ENCODE peak calls at places on chromosome 2, in seven cellular contexts. V is transverse colon, O is breast epithelium, B is HCT116, J is K562, G is spleen, E is stomach. M is an unnamed sample.

GRCh38 chr2:8529706-8530277 is 152.1 kb upstream of the ID2 start:
- DNase-seq in V (no peak), O (no peak), B (no peak), J (no peak), G (no peak), E (no peak), M (no peak)

GRCh38 chr2:130263606-130264005 is 65.4 kb upstream of the TUBA3E start:
- DNase-seq in V (no peak), O (no peak), B (no peak), J (no peak), G (no peak), E (no peak), M (no peak)

GRCh38 chr2:234881413-234882241 is 70.2 kb upstream of the SH3BP4 start:
- DNase-seq in V (peak; percentile 90), O (peak; percentile 70), B (peak; percentile 94), J (peak; percentile 91), G (no peak), E (peak; percentile 88), M (no peak)

GRCh38 chr2:68917034-68917718 is 35.5 kb downstream of the GKN2 start:
- DNase-seq in V (no peak), O (no peak), B (no peak), J (no peak), G (no peak), E (no peak), M (no peak)

GRCh38 chr2:8548065-8548870 is 133.6 kb upstream of the ID2 start:
- DNase-seq in V (peak; percentile 3), O (no peak), B (no peak), J (no peak), G (peak; percentile 62), E (peak; percentile 23), M (no peak)

GRCh38 chr2:79084495-79085135 is 3.2 kb downstream of the REG1B start:
- DNase-seq in V (no peak), O (no peak), B (no peak), J (no peak), G (no peak), E (no peak), M (no peak)

GRCh38 chr2:153059338-153060052 is 341.1 kb downstream of the ARL6IP6 start:
- DNase-seq in V (no peak), O (no peak), B (peak; percentile 61), J (no peak), G (no peak), E (no peak), M (no peak)

GRCh38 chr2:9308186-9308955 is 101.8 kb downstream of the ASAP2 start:
- DNase-seq in V (no peak), O (no peak), B (no peak), J (no peak), G (no peak), E (no peak), M (no peak)

GRCh38 chr2:37156071-37156856 is 516 bp downstream of the EIF2AK2 start:
- DNase-seq in V (peak; percentile 54), O (peak; percentile 42), B (peak; percentile 7), J (no peak), G (no peak), E (peak; percentile 38), M (peak; percentile 89)

GRCh38 chr2:118047273-118047898 is 33.5 kb upstream of the CCDC93 start:
- DNase-seq in V (no peak), O (no peak), B (no peak), J (no peak), G (no peak), E (no peak), M (no peak)

GRCh38 chr2:72439892-72440291 is 292.2 kb upstream of the CYP26B1 start:
- DNase-seq in V (no peak), O (no peak), B (no peak), J (no peak), G (no peak), E (no peak), M (no peak)

GRCh38 chr2:128250409-128251025 is 68.2 kb downstream of the HS6ST1 start:
- DNase-seq in V (no peak), O (no peak), B (no peak), J (peak; percentile 47), G (no peak), E (peak; percentile 2), M (no peak)

GRCh38 chr2:156918410-156918809 is 339.1 kb upstream of the GALNT5 start:
- DNase-seq in V (no peak), O (no peak), B (no peak), J (no peak), G (no peak), E (no peak), M (no peak)

GRCh38 chr2:157441072-157441454 is 2.8 kb downstream of the CYTIP start:
- DNase-seq in V (peak; percentile 32), O (no peak), B (no peak), J (no peak), G (no peak), E (no peak), M (no peak)

GRCh38 chr2:231222318-231223000 is 24.0 kb downstream of the ARMC9 start:
- DNase-seq in V (no peak), O (no peak), B (no peak), J (no peak), G (no peak), E (no peak), M (no peak)
- H3K36me3 ChIP-seq in V (no peaks in the 10 kb centered on the region), O (no peaks in the 10 kb centered on the region), B (peaks cover 9% of the 10 kb centered on the region), J (no peaks in the 10 kb centered on the region), G (no peaks in the 10 kb centered on the region), E (peaks cover 10% of the 10 kb centered on the region), M (no peaks in the 10 kb centered on the region)

GRCh38 chr2:202158796-202159195 is 79.6 kb downstream of the SUMO1 start:
- DNase-seq in V (no peak), O (no peak), B (no peak), J (no peak), G (no peak), E (no peak), M (no peak)

GRCh38 chr2:202157211-202157985 is 81.0 kb downstream of the SUMO1 start:
- DNase-seq in V (no peak), O (no peak), B (no peak), J (no peak), G (no peak), E (no peak), M (no peak)

GRCh38 chr2:202165945-202166344 is 72.5 kb downstream of the SUMO1 start:
- DNase-seq in V (no peak), O (no peak), B (no peak), J (no peak), G (no peak), E (no peak), M (no peak)

GRCh38 chr2:202164409-202164808 is 74.0 kb downstream of the SUMO1 start:
- DNase-seq in V (no peak), O (no peak), B (no peak), J (no peak), G (no peak), E (no peak), M (no peak)

DNA sequence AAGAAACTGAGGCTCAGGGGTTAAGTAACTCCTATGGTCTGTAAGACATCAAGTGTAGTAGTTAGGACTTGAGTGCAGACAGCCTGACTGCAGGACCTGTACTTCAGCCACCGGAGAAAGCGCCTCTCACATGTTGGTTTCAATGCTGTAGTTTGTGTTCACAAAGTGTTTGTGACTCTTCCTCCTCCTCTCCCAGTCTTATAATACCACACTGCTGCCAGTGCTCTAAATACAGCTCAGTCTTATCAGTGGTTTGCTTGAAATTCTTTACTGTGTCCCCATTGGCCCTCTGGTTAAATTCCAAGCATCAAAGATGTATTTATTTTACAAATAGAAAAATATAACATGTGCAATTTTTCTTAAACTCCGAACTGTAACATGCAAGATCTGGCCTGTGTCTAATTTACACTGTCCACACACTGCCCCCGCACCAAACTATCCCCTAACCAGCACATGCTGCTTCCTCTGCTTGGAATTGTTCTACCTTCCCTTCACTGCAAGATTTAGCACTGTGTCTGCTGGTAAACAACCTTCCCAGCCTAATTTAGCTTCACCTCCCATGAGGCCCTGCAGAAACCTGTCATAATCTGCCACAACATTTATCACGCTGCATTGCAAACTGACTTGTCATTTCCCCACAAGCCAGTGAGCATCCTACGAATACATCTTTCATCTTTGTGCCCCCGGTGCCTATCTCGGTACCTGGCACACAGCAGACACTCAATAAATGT is 77.1 kb downstream of the SUMO1 start:
- DNase-seq in V (no peak), O (no peak), B (no peak), J (no peak), G (no peak), E (no peak), M (no peak)
- TF ChIP-seq POLR2AphosphoS5 in V (peak; percentile 34), O (no peak), B (no peak), J (no peak), G (no peak), E (no peak), M (no peak)

GRCh38 chr2:6913415-6914157 is 3.6 kb upstream of the RNF144A start:
- DNase-seq in V (no peak), O (no peak), B (no peak), J (no peak), G (no peak), E (no peak), M (no peak)
- H3K4me1 ChIP-seq in V (peaks cover 3% of the 10 kb centered on the region), O (no peaks in the 10 kb centered on the region), B (peaks cover 9% of the 10 kb centered on the region), J (peaks cover 24% of the 10 kb centered on the region), G (peaks cover 74% of the 10 kb centered on the region), E (peaks cover 7% of the 10 kb centered on the region), M (peaks cover 5% of the 10 kb centered on the region)

GRCh38 chr2:224252601-224253000 is 149.3 kb downstream of the FAM124B start:
- DNase-seq in V (no peak), O (no peak), B (no peak), J (no peak), G (no peak), E (no peak), M (no peak)
- H3K36me3 ChIP-seq in V (no peaks in the 10 kb centered on the region), O (no peaks in the 10 kb centered on the region), B (no peaks in the 10 kb centered on the region), J (no peaks in the 10 kb centered on the region), G (no peaks in the 10 kb centered on the region), E (no peaks in the 10 kb centered on the region), M (no peaks in the 10 kb centered on the region)

DNA sequence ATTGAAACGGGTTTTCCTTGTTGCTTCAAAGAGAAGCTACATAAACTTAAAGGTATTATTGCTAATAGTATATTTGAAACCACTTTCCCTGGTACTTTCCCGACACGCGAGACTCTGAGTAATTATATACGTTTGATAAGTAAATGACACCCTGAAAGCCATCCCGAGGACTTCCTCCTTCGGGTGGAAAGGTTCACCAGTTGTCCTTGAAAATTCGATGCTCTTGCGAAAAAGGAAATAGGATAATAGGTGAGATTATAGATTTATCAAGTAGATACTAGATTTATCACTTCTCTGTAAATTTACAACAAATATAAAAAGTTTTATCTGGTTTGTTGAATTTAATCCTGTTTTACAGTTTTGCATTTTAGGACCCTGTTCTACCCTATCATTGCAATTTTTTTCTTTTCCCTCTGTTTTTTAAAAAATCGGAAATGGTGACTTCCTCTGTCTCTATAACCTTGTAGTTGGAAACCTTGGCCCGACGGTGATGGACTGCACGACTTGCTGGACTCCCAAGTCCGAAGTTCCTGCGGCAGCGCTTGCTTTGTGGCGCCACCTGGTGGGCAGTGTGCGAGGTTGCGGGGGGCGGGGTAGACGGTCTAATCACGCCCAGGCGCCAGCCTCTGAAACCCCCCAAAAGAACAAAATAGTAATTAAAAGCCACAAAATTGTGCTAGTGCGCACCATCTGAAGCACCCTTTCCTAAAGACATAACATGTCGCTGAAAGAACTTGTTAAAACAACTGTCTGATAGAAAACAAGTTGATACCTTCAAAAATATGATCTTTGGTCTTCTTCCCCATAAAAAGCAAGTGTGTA is 982 bp upstream of the DLX2 start:
- DNase-seq in V (peak; percentile 83), O (peak; percentile 56), B (peak; percentile 81), J (peak; percentile 92), G (peak; percentile 95), E (peak; percentile 82), M (no peak)
- TF ChIP-seq POLR2AphosphoS5 in V (peak; percentile 16), O (peak; percentile 36), B (no peak), J (no peak), G (peak; percentile 63), E (no peak), M (no peak)